ENCODE peak calls at places on chromosomes 7 and 10, in nine cellular contexts. One of them, this sample, is unnamed.

GRCh38 chr10:89440262-89440661 is 25.9 kb downstream of the IFIT5 start:
- DNase-seq in CD4-positive, alpha-beta T cell: no peak
- DNase-seq in left ventricle myocardium superior: peak; percentile 75
- DNase-seq in stimulated activated CD4-positive, alpha-beta T cell treated with anti-CD3 and anti-CD28 coated beads, Interleukin-4, amount 100 ng/mL, for 1 hour: no peak
- DNase-seq in nephron progenitor cell: no peak
- DNase-seq in GDM1: no peak
- DNase-seq in glutamatergic neuron: no peak
- DNase-seq in HFFc6: no peak
- DNase-seq in A549: no peak
- DNase-seq in this sample: no peak

GRCh38 chr7:95718556-95719410 is 53.6 kb upstream of the DYNC1I1 start:
- DNase-seq in left ventricle myocardium superior: no peak
- DNase-seq in CD4-positive, alpha-beta T cell: no peak
- DNase-seq in stimulated activated CD4-positive, alpha-beta T cell treated with anti-CD3 and anti-CD28 coated beads, Interleukin-4, amount 100 ng/mL, for 1 hour: no peak
- DNase-seq in GDM1: no peak
- DNase-seq in nephron progenitor cell: no peak
- DNase-seq in HFFc6: no peak
- DNase-seq in glutamatergic neuron: no peak
- DNase-seq in A549: peak; percentile 21
- DNase-seq in this sample: no peak

GRCh38 chr7:30968747-30969603 is 5.2 kb downstream of the GHRHR start:
- DNase-seq in nephron progenitor cell: no peak
- DNase-seq in GDM1: no peak
- DNase-seq in glutamatergic neuron: no peak
- DNase-seq in stimulated activated CD4-positive, alpha-beta T cell treated with anti-CD3 and anti-CD28 coated beads, Interleukin-4, amount 100 ng/mL, for 1 hour: no peak
- DNase-seq in HFFc6: no peak
- DNase-seq in A549: no peak
- DNase-seq in CD4-positive, alpha-beta T cell: no peak
- DNase-seq in left ventricle myocardium superior: no peak
- DNase-seq in this sample: no peak

GRCh38 chr7:36266683-36267082 is 113.6 kb downstream of the EEPD1 start:
- DNase-seq in left ventricle myocardium superior: no peak
- DNase-seq in HFFc6: no peak
- DNase-seq in stimulated activated CD4-positive, alpha-beta T cell treated with anti-CD3 and anti-CD28 coated beads, Interleukin-4, amount 100 ng/mL, for 1 hour: no peak
- DNase-seq in nephron progenitor cell: no peak
- DNase-seq in A549: no peak
- DNase-seq in CD4-positive, alpha-beta T cell: no peak
- DNase-seq in glutamatergic neuron: no peak
- DNase-seq in GDM1: no peak
- DNase-seq in this sample: no peak

GRCh38 chr10:93777092-93777491 is 19.4 kb downstream of the LGI1 start:
- DNase-seq in HFFc6: no peak
- DNase-seq in glutamatergic neuron: no peak
- DNase-seq in GDM1: no peak
- DNase-seq in nephron progenitor cell: no peak
- DNase-seq in stimulated activated CD4-positive, alpha-beta T cell treated with anti-CD3 and anti-CD28 coated beads, Interleukin-4, amount 100 ng/mL, for 1 hour: no peak
- DNase-seq in left ventricle myocardium superior: no peak
- DNase-seq in A549: no peak
- DNase-seq in CD4-positive, alpha-beta T cell: no peak
- DNase-seq in this sample: no peak

GRCh38 chr10:44258460-44259089 is 126.3 kb downstream of the CXCL12 start:
- DNase-seq in A549: no peak
- DNase-seq in glutamatergic neuron: peak; percentile 43
- DNase-seq in nephron progenitor cell: no peak
- DNase-seq in stimulated activated CD4-positive, alpha-beta T cell treated with anti-CD3 and anti-CD28 coated beads, Interleukin-4, amount 100 ng/mL, for 1 hour: no peak
- DNase-seq in HFFc6: no peak
- DNase-seq in left ventricle myocardium superior: no peak
- DNase-seq in GDM1: no peak
- DNase-seq in CD4-positive, alpha-beta T cell: no peak
- DNase-seq in this sample: no peak

GRCh38 chr10:29257106-29257783 is 31.6 kb upstream of the LYZL1 start:
- DNase-seq in A549: no peak
- DNase-seq in GDM1: no peak
- DNase-seq in HFFc6: peak; percentile 92
- DNase-seq in nephron progenitor cell: peak; percentile 28
- DNase-seq in glutamatergic neuron: no peak
- DNase-seq in left ventricle myocardium superior: peak; percentile 43
- DNase-seq in CD4-positive, alpha-beta T cell: no peak
- DNase-seq in stimulated activated CD4-positive, alpha-beta T cell treated with anti-CD3 and anti-CD28 coated beads, Interleukin-4, amount 100 ng/mL, for 1 hour: no peak
- DNase-seq in this sample: no peak

GRCh38 chr10:45591262-45591661 is 81.3 kb downstream of the ZFAND4 start:
- DNase-seq in A549: no peak
- DNase-seq in CD4-positive, alpha-beta T cell: no peak
- DNase-seq in glutamatergic neuron: no peak
- DNase-seq in GDM1: no peak
- DNase-seq in nephron progenitor cell: no peak
- DNase-seq in left ventricle myocardium superior: no peak
- DNase-seq in HFFc6: no peak
- DNase-seq in stimulated activated CD4-positive, alpha-beta T cell treated with anti-CD3 and anti-CD28 coated beads, Interleukin-4, amount 100 ng/mL, for 1 hour: no peak
- DNase-seq in this sample: no peak

GRCh38 chr7:108015740-108016139 is 12.8 kb upstream of the LAMB1 start:
- DNase-seq in A549: no peak
- DNase-seq in nephron progenitor cell: no peak
- DNase-seq in stimulated activated CD4-positive, alpha-beta T cell treated with anti-CD3 and anti-CD28 coated beads, Interleukin-4, amount 100 ng/mL, for 1 hour: no peak
- DNase-seq in GDM1: no peak
- DNase-seq in glutamatergic neuron: no peak
- DNase-seq in left ventricle myocardium superior: no peak
- DNase-seq in CD4-positive, alpha-beta T cell: no peak
- DNase-seq in HFFc6: no peak
- DNase-seq in this sample: no peak

GRCh38 chr7:73920406-73921134 is 59.6 kb downstream of the TMEM270 start:
- DNase-seq in CD4-positive, alpha-beta T cell: no peak
- DNase-seq in glutamatergic neuron: no peak
- DNase-seq in GDM1: no peak
- DNase-seq in stimulated activated CD4-positive, alpha-beta T cell treated with anti-CD3 and anti-CD28 coated beads, Interleukin-4, amount 100 ng/mL, for 1 hour: no peak
- DNase-seq in left ventricle myocardium superior: no peak
- DNase-seq in A549: no peak
- DNase-seq in HFFc6: no peak
- DNase-seq in nephron progenitor cell: no peak
- DNase-seq in this sample: no peak

GRCh38 chr7:111198255-111198654 is 107.3 kb downstream of the LRRN3 start:
- DNase-seq in left ventricle myocardium superior: no peak
- DNase-seq in CD4-positive, alpha-beta T cell: no peak
- DNase-seq in GDM1: no peak
- DNase-seq in nephron progenitor cell: no peak
- DNase-seq in HFFc6: peak; percentile 98
- DNase-seq in stimulated activated CD4-positive, alpha-beta T cell treated with anti-CD3 and anti-CD28 coated beads, Interleukin-4, amount 100 ng/mL, for 1 hour: no peak
- DNase-seq in A549: no peak
- DNase-seq in glutamatergic neuron: no peak
- DNase-seq in this sample: no peak

GRCh38 chr10:98029149-98030092 is 1.0 kb downstream of the CRTAC1 start:
- DNase-seq in left ventricle myocardium superior: peak; percentile 36
- DNase-seq in HFFc6: no peak
- DNase-seq in CD4-positive, alpha-beta T cell: no peak
- DNase-seq in stimulated activated CD4-positive, alpha-beta T cell treated with anti-CD3 and anti-CD28 coated beads, Interleukin-4, amount 100 ng/mL, for 1 hour: no peak
- DNase-seq in A549: no peak
- DNase-seq in GDM1: no peak
- DNase-seq in glutamatergic neuron: peak; percentile 43
- DNase-seq in nephron progenitor cell: no peak
- DNase-seq in this sample: peak; percentile 24

GRCh38 chr7:7962851-7963250 is 5.7 kb upstream of the GLCCI1 start:
- DNase-seq in left ventricle myocardium superior: no peak
- DNase-seq in nephron progenitor cell: no peak
- DNase-seq in A549: no peak
- DNase-seq in stimulated activated CD4-positive, alpha-beta T cell treated with anti-CD3 and anti-CD28 coated beads, Interleukin-4, amount 100 ng/mL, for 1 hour: no peak
- DNase-seq in CD4-positive, alpha-beta T cell: no peak
- DNase-seq in HFFc6: peak; percentile 80
- DNase-seq in glutamatergic neuron: no peak
- DNase-seq in GDM1: no peak
- DNase-seq in this sample: no peak

GRCh38 chr10:21020545-21020944 is 123.4 kb upstream of the NEBL start:
- DNase-seq in GDM1: peak; percentile 11
- DNase-seq in nephron progenitor cell: peak; percentile 15
- DNase-seq in A549: peak; percentile 51
- DNase-seq in stimulated activated CD4-positive, alpha-beta T cell treated with anti-CD3 and anti-CD28 coated beads, Interleukin-4, amount 100 ng/mL, for 1 hour: peak; percentile 12
- DNase-seq in left ventricle myocardium superior: no peak
- DNase-seq in glutamatergic neuron: peak; percentile 25
- DNase-seq in HFFc6: no peak
- DNase-seq in CD4-positive, alpha-beta T cell: no peak
- DNase-seq in this sample: peak; percentile 17

GRCh38 chr7:23544913-23545354 is 13.2 kb upstream of the TRA2A start:
- DNase-seq in nephron progenitor cell: no peak
- DNase-seq in glutamatergic neuron: no peak
- DNase-seq in GDM1: no peak
- DNase-seq in left ventricle myocardium superior: no peak
- DNase-seq in A549: no peak
- DNase-seq in HFFc6: peak; percentile 24
- DNase-seq in CD4-positive, alpha-beta T cell: no peak
- DNase-seq in stimulated activated CD4-positive, alpha-beta T cell treated with anti-CD3 and anti-CD28 coated beads, Interleukin-4, amount 100 ng/mL, for 1 hour: no peak
- DNase-seq in this sample: peak; percentile 12

GRCh38 chr10:132508497-132509443 is 28.8 kb upstream of the INPP5A start:
- DNase-seq in nephron progenitor cell: no peak
- DNase-seq in A549: no peak
- DNase-seq in HFFc6: no peak
- DNase-seq in CD4-positive, alpha-beta T cell: no peak
- DNase-seq in left ventricle myocardium superior: peak; percentile 82
- DNase-seq in stimulated activated CD4-positive, alpha-beta T cell treated with anti-CD3 and anti-CD28 coated beads, Interleukin-4, amount 100 ng/mL, for 1 hour: no peak
- DNase-seq in GDM1: no peak
- DNase-seq in glutamatergic neuron: no peak
- DNase-seq in this sample: no peak

GRCh38 chr10:45008524-45009161 is 7.9 kb downstream of the ZNF22 start:
- DNase-seq in left ventricle myocardium superior: no peak
- DNase-seq in CD4-positive, alpha-beta T cell: no peak
- DNase-seq in glutamatergic neuron: no peak
- DNase-seq in A549: peak; percentile 62
- DNase-seq in stimulated activated CD4-positive, alpha-beta T cell treated with anti-CD3 and anti-CD28 coated beads, Interleukin-4, amount 100 ng/mL, for 1 hour: no peak
- DNase-seq in GDM1: peak; percentile 55
- DNase-seq in HFFc6: peak; percentile 87
- DNase-seq in nephron progenitor cell: peak; percentile 27
- DNase-seq in this sample: peak; percentile 44

GRCh38 chr10:61211468-61211867 is 241.7 kb downstream of the TMEM26 start:
- DNase-seq in HFFc6: no peak
- DNase-seq in glutamatergic neuron: no peak
- DNase-seq in stimulated activated CD4-positive, alpha-beta T cell treated with anti-CD3 and anti-CD28 coated beads, Interleukin-4, amount 100 ng/mL, for 1 hour: no peak
- DNase-seq in CD4-positive, alpha-beta T cell: no peak
- DNase-seq in GDM1: no peak
- DNase-seq in nephron progenitor cell: no peak
- DNase-seq in A549: no peak
- DNase-seq in left ventricle myocardium superior: no peak
- DNase-seq in this sample: no peak

GRCh38 chr10:86960003-86960862 is 1.8 kb downstream of the SNCG start:
- DNase-seq in CD4-positive, alpha-beta T cell: no peak
- DNase-seq in glutamatergic neuron: peak; percentile 77
- DNase-seq in A549: no peak
- DNase-seq in HFFc6: peak; percentile 55
- DNase-seq in stimulated activated CD4-positive, alpha-beta T cell treated with anti-CD3 and anti-CD28 coated beads, Interleukin-4, amount 100 ng/mL, for 1 hour: no peak
- DNase-seq in GDM1: no peak
- DNase-seq in nephron progenitor cell: peak; percentile 68
- DNase-seq in left ventricle myocardium superior: peak; percentile 66
- DNase-seq in this sample: peak; percentile 72

This sample was measured in endothelial cell.